ENCODE peak calls at places on chromosome 5, in eight cellular contexts. One of them, this sample, is unnamed.

GRCh38 chr5:111502976-111503375 is 9.4 kb downstream of the STARD4 start:
- DNase-seq in omental fat pad: no peak
- DNase-seq in fibroblast of pulmonary artery: peak; percentile 39
- DNase-seq in A549: no peak
- DNase-seq in cardiac muscle cell: no peak
- DNase-seq in WTC11: no peak
- DNase-seq in GM13977: no peak
- DNase-seq in astrocyte of the cerebellum: no peak
- DNase-seq in this sample: no peak

GRCh38 chr5:125409496-125410351 is 663.3 kb upstream of the ZNF608 start:
- DNase-seq in A549: no peak
- DNase-seq in omental fat pad: no peak
- DNase-seq in cardiac muscle cell: peak; percentile 57
- DNase-seq in fibroblast of pulmonary artery: no peak
- DNase-seq in astrocyte of the cerebellum: no peak
- DNase-seq in WTC11: no peak
- DNase-seq in GM13977: no peak
- DNase-seq in this sample: no peak

GRCh38 chr5:11293523-11293922 is 532.5 kb upstream of the DAP start:
- DNase-seq in GM13977: no peak
- DNase-seq in omental fat pad: no peak
- DNase-seq in WTC11: no peak
- DNase-seq in fibroblast of pulmonary artery: no peak
- DNase-seq in astrocyte of the cerebellum: peak; percentile 34
- DNase-seq in A549: no peak
- DNase-seq in cardiac muscle cell: no peak
- DNase-seq in this sample: no peak

GRCh38 chr5:55868846-55869245 is 17.7 kb downstream of the IL31RA start:
- DNase-seq in cardiac muscle cell: no peak
- DNase-seq in omental fat pad: no peak
- DNase-seq in WTC11: no peak
- DNase-seq in fibroblast of pulmonary artery: peak; percentile 99
- DNase-seq in astrocyte of the cerebellum: peak; percentile 71
- DNase-seq in GM13977: no peak
- DNase-seq in A549: peak; percentile 91
- DNase-seq in this sample: no peak

GRCh38 chr5:163915481-163915961 is 410.1 kb downstream of the MAT2B start:
- DNase-seq in fibroblast of pulmonary artery: peak; percentile 32
- DNase-seq in astrocyte of the cerebellum: peak; percentile 9
- DNase-seq in GM13977: peak; percentile 4
- DNase-seq in A549: no peak
- DNase-seq in omental fat pad: no peak
- DNase-seq in WTC11: no peak
- DNase-seq in cardiac muscle cell: peak; percentile 51
- DNase-seq in this sample: peak; percentile 15

GRCh38 chr5:32848681-32849080 is 137.6 kb downstream of the NPR3 start:
- DNase-seq in A549: no peak
- DNase-seq in WTC11: no peak
- DNase-seq in GM13977: no peak
- DNase-seq in astrocyte of the cerebellum: no peak
- DNase-seq in cardiac muscle cell: no peak
- DNase-seq in omental fat pad: no peak
- DNase-seq in fibroblast of pulmonary artery: no peak
- DNase-seq in this sample: no peak

GRCh38 chr5:123193176-123193575 is 104.1 kb downstream of the PRDM6 start:
- DNase-seq in A549: no peak
- DNase-seq in fibroblast of pulmonary artery: no peak
- DNase-seq in WTC11: no peak
- DNase-seq in GM13977: no peak
- DNase-seq in omental fat pad: no peak
- DNase-seq in cardiac muscle cell: no peak
- DNase-seq in astrocyte of the cerebellum: no peak
- DNase-seq in this sample: no peak

GRCh38 chr5:32545102-32545847 is 40.1 kb upstream of the SUB1 start:
- DNase-seq in omental fat pad: no peak
- DNase-seq in cardiac muscle cell: no peak
- DNase-seq in GM13977: no peak
- DNase-seq in A549: no peak
- DNase-seq in WTC11: no peak
- DNase-seq in astrocyte of the cerebellum: no peak
- DNase-seq in fibroblast of pulmonary artery: no peak
- DNase-seq in this sample: no peak

GRCh38 chr5:68122439-68122906 is 93.1 kb upstream of the PIK3R1 start:
- DNase-seq in WTC11: no peak
- DNase-seq in GM13977: no peak
- DNase-seq in fibroblast of pulmonary artery: no peak
- DNase-seq in A549: no peak
- DNase-seq in omental fat pad: no peak
- DNase-seq in cardiac muscle cell: no peak
- DNase-seq in astrocyte of the cerebellum: no peak
- DNase-seq in this sample: no peak

GRCh38 chr5:87074934-87075541 is 192.6 kb upstream of the RASA1 start:
- DNase-seq in cardiac muscle cell: no peak
- DNase-seq in GM13977: peak; percentile 25
- DNase-seq in astrocyte of the cerebellum: no peak
- DNase-seq in WTC11: no peak
- DNase-seq in omental fat pad: no peak
- DNase-seq in A549: no peak
- DNase-seq in fibroblast of pulmonary artery: no peak
- DNase-seq in this sample: peak; percentile 44

GRCh38 chr5:25544652-25545249 is 900.0 kb upstream of the CDH10 start:
- DNase-seq in cardiac muscle cell: peak; percentile 64
- DNase-seq in WTC11: peak; percentile 57
- DNase-seq in astrocyte of the cerebellum: peak; percentile 3
- DNase-seq in A549: peak; percentile 73
- DNase-seq in fibroblast of pulmonary artery: peak; percentile 1
- DNase-seq in omental fat pad: no peak
- DNase-seq in GM13977: peak; percentile 2
- DNase-seq in this sample: no peak

GRCh38 chr5:146731909-146732659 is 146.5 kb downstream of the PPP2R2B start:
- DNase-seq in GM13977: no peak
- DNase-seq in A549: peak; percentile 60
- DNase-seq in cardiac muscle cell: no peak
- DNase-seq in omental fat pad: no peak
- DNase-seq in astrocyte of the cerebellum: peak; percentile 92
- DNase-seq in fibroblast of pulmonary artery: peak; percentile 91
- DNase-seq in WTC11: no peak
- DNase-seq in this sample: no peak

GRCh38 chr5:127875235-127876021 is 172.2 kb downstream of the CCDC192 start:
- DNase-seq in WTC11: peak; percentile 37
- DNase-seq in fibroblast of pulmonary artery: peak; percentile 82
- DNase-seq in GM13977: peak; percentile 39
- DNase-seq in omental fat pad: no peak
- DNase-seq in cardiac muscle cell: peak; percentile 91
- DNase-seq in astrocyte of the cerebellum: no peak
- DNase-seq in A549: peak; percentile 93
- DNase-seq in this sample: peak; percentile 33

DNA sequence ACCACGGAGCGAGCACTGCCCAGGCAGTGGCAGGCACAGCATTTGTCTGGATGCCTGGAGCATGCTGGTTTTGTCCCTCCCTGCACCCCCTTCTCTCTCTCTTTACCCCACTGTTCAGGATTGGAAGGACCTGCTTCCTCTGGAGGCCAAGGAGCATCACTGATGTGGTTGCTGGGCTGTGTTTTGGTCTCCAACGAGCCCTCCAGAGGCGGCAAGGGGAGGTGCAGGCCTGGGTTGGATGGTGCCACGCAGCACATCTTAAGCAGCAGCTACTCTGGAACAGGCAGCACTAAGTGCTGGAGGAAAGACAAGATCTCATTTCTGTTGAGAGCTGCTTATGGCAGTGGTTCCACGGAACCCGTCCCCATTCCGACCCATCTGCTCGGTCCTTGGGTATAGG is 139.6 kb downstream of the CMYA5 start:
- DNase-seq in A549: peak; percentile 32
- DNase-seq in GM13977: no peak
- DNase-seq in astrocyte of the cerebellum: no peak
- DNase-seq in omental fat pad: no peak
- DNase-seq in WTC11: peak; percentile 68
- DNase-seq in cardiac muscle cell: peak; percentile 38
- DNase-seq in fibroblast of pulmonary artery: no peak
- DNase-seq in this sample: no peak
- TF ChIP-seq CTCF in A549: no peak
- TF ChIP-seq CTCF in GM13977: no peak
- TF ChIP-seq CTCF in astrocyte of the cerebellum: peak; percentile 17
- TF ChIP-seq CTCF in omental fat pad: no peak
- TF ChIP-seq CTCF in WTC11: peak; percentile 53
- TF ChIP-seq CTCF in cardiac muscle cell: peak; percentile 39
- TF ChIP-seq CTCF in fibroblast of pulmonary artery: peak; percentile 31
- TF ChIP-seq CTCF in this sample: peak; percentile 13

DNA sequence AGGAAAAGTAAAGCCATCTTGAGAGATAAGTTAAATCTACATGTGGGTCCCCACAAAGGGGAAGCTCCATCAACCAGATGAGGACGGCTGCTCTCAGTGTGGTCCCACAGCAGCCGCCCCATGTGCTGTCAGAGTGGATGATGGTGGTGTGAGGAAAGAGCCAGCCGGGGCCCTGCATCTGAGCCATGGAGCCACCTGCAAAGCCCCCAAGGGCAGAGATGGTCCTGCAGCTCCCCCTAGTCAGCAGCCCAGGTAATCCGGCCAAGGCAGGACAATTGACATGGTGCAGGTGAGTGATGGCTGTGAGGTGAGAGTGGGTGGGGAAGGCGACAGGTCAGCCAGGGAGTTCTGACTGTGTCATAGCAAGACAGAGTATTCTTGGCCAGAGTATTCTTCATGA is 458.8 kb downstream of the ICE1 start:
- DNase-seq in GM13977: peak; percentile 26
- DNase-seq in astrocyte of the cerebellum: no peak
- DNase-seq in cardiac muscle cell: peak; percentile 43
- DNase-seq in omental fat pad: no peak
- DNase-seq in fibroblast of pulmonary artery: no peak
- DNase-seq in WTC11: peak; percentile 80
- DNase-seq in A549: no peak
- DNase-seq in this sample: peak; percentile 28
- TF ChIP-seq CTCF in GM13977: peak; percentile 38
- TF ChIP-seq CTCF in astrocyte of the cerebellum: no peak
- TF ChIP-seq CTCF in cardiac muscle cell: no peak
- TF ChIP-seq CTCF in omental fat pad: no peak
- TF ChIP-seq CTCF in fibroblast of pulmonary artery: no peak
- TF ChIP-seq CTCF in WTC11: no peak
- TF ChIP-seq CTCF in A549: no peak
- TF ChIP-seq CTCF in this sample: peak; percentile 22

GRCh38 chr5:96933764-96934163 is 2.1 kb upstream of the LNPEP start:
- DNase-seq in astrocyte of the cerebellum: no peak
- DNase-seq in omental fat pad: no peak
- DNase-seq in cardiac muscle cell: no peak
- DNase-seq in WTC11: no peak
- DNase-seq in A549: no peak
- DNase-seq in GM13977: no peak
- DNase-seq in fibroblast of pulmonary artery: no peak
- DNase-seq in this sample: no peak

GRCh38 chr5:96934291-96934694 is 1.6 kb upstream of the LNPEP start:
- DNase-seq in cardiac muscle cell: peak; percentile 15
- DNase-seq in WTC11: no peak
- DNase-seq in GM13977: no peak
- DNase-seq in astrocyte of the cerebellum: peak; percentile 26
- DNase-seq in omental fat pad: no peak
- DNase-seq in A549: peak; percentile 49
- DNase-seq in fibroblast of pulmonary artery: no peak
- DNase-seq in this sample: no peak

GRCh38 chr5:96935556-96936430 is at the start of gene LNPEP:
- DNase-seq in fibroblast of pulmonary artery: peak; percentile 98
- DNase-seq in astrocyte of the cerebellum: peak; percentile 95
- DNase-seq in GM13977: peak; percentile 86
- DNase-seq in omental fat pad: peak; percentile 70
- DNase-seq in WTC11: peak; percentile 98
- DNase-seq in cardiac muscle cell: peak; percentile 97
- DNase-seq in A549: peak; percentile 98
- DNase-seq in this sample: peak; percentile 87

GRCh38 chr5:96936431-96937221 is 746 bp downstream of the LNPEP start:
- DNase-seq in GM13977: peak; percentile 48
- DNase-seq in A549: peak; percentile 21
- DNase-seq in WTC11: peak; percentile 40
- DNase-seq in cardiac muscle cell: peak; percentile 58
- DNase-seq in astrocyte of the cerebellum: no peak
- DNase-seq in omental fat pad: no peak
- DNase-seq in fibroblast of pulmonary artery: no peak
- DNase-seq in this sample: peak; percentile 49

DNA sequence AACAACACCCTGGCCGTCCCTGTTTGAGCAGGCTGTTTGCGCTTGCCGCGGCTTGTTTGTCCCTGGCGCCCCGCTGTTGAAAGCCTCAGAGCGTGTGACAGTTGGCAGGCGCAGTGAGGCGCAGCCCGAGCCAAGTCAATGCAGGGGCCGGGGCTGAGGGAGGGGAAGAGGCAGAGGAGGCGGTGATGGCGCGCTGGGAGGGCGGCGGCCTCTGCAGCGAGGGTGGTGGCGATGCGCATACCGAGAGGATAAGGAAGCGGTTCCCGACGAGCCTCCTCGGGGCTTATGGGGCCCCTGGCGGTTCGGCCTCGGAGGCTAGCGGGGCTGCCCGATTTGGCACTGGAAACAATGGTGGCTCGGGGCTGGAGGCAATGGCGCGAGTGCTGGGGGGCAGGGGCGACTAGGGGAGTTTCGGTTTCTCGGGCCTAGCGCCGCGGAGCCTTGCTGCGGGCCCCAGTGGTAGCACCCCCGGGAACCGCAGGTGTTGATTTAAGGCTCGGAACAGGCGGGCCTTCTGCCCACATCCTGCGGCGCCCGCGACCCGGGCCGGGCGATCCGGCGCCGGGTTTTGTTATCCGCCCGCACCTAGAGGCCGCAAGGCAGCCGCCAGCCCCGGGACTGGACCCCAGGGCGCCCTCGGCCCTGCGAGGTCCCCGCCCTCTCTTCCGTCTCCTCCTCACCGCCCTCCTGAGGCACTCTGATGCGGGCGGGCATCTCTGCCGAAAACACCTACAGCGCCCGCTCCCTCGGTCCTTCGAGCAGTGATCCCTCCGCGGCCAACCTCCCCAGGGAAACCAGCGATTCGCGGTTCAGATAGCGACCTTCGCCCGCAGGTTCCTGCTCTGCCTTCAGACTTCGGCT is 955 bp upstream of the LNPEP start:
- DNase-seq in omental fat pad: peak; percentile 74
- DNase-seq in A549: peak; percentile 96
- DNase-seq in GM13977: peak; percentile 82
- DNase-seq in cardiac muscle cell: peak; percentile 94
- DNase-seq in astrocyte of the cerebellum: peak; percentile 51
- DNase-seq in fibroblast of pulmonary artery: peak; percentile 94
- DNase-seq in WTC11: peak; percentile 85
- DNase-seq in this sample: peak; percentile 86
- TF ChIP-seq CTCF in omental fat pad: no peak
- TF ChIP-seq CTCF in A549: no peak
- TF ChIP-seq CTCF in GM13977: no peak
- TF ChIP-seq CTCF in cardiac muscle cell: no peak
- TF ChIP-seq CTCF in astrocyte of the cerebellum: no peak
- TF ChIP-seq CTCF in fibroblast of pulmonary artery: no peak
- TF ChIP-seq CTCF in WTC11: no peak
- TF ChIP-seq CTCF in this sample: no peak

DNA sequence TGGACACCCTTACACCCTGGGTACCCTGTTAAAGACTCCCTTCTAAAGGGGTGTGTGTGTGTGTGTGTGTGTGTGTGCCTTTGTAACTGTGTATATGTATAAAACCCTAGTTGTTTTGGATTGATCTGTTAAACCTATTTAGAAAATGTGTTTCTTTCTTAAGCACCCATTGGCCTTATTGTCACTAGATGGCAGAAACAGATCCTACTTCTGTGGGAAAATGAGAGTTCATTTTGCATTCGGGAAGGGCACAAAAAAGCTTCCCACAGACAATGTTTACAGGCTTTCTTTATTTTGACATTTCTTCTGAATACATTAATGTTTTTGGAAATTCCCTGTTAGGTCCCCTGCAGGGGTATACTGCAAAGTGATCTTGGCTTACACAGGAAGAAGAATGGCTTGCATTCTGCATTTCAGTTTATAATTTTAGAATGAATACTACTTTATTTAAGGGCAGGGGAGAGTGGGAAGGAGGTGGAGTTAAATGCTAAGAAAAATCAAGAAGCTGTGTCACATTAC is 481.8 kb upstream of the ARRDC3 start:
- DNase-seq in A549: peak; percentile 29
- DNase-seq in GM13977: no peak
- DNase-seq in cardiac muscle cell: no peak
- DNase-seq in astrocyte of the cerebellum: no peak
- DNase-seq in fibroblast of pulmonary artery: no peak
- DNase-seq in WTC11: no peak
- DNase-seq in omental fat pad: no peak
- DNase-seq in this sample: no peak
- TF ChIP-seq CTCF in A549: peak; percentile 18
- TF ChIP-seq CTCF in GM13977: peak; percentile 5
- TF ChIP-seq CTCF in cardiac muscle cell: no peak
- TF ChIP-seq CTCF in astrocyte of the cerebellum: peak; percentile 2
- TF ChIP-seq CTCF in fibroblast of pulmonary artery: no peak
- TF ChIP-seq CTCF in WTC11: no peak
- TF ChIP-seq CTCF in omental fat pad: no peak
- TF ChIP-seq CTCF in this sample: no peak